ENCODE peak calls at places on chromosomes 7 and 10, in seven cellular contexts. N is osteoblast, V is Caco-2, Y is GM23248, M is K562, X is left ventricle myocardium inferior, C is thoracic aorta. U is an unnamed sample.
A peak's percentile ranks its signal among the peaks of the same experiment; 100 is the strongest.

GRCh38 chr7:42502022-42502421 is 265.0 kb upstream of the GLI3 start:
- DNase-seq in Y (peak; percentile 61), V (no peak), N (no peak), M (no peak), X (no peak), C (no peak), U (no peak)

GRCh38 chr10:126062132-126063032 is 166.0 kb downstream of the FANK1 start:
- DNase-seq in M (peak; percentile 9), N (peak; percentile 88), C (peak; percentile 89), Y (peak; percentile 99), X (peak; percentile 88), V (no peak), U (no peak)

GRCh38 chr10:112844681-112845080 is 105.4 kb upstream of the TCF7L2 start:
- DNase-seq in X (no peak), N (no peak), Y (no peak), V (no peak), C (no peak), M (no peak), U (no peak)

GRCh38 chr7:155543926-155544325 is 2.4 kb downstream of the CNPY1 start:
- DNase-seq in C (no peak), Y (no peak), M (no peak), X (no peak), V (no peak), N (peak; percentile 57), U (no peak)

GRCh38 chr7:10789170-10789569 is 184.5 kb upstream of the PHF14 start:
- DNase-seq in N (peak; percentile 21), M (no peak), Y (no peak), V (no peak), X (no peak), C (no peak), U (no peak)

GRCh38 chr10:104049497-104050250 is 36.0 kb downstream of the COL17A1 start:
- DNase-seq in N (peak; percentile 95), Y (peak; percentile 85), C (no peak), M (no peak), X (no peak), V (no peak), U (no peak)

GRCh38 chr7:18974803-18975202 is 142.6 kb downstream of the TWIST1 start:
- DNase-seq in V (no peak), C (no peak), X (no peak), Y (peak; percentile 73), N (peak; percentile 44), M (no peak), U (no peak)

GRCh38 chr7:155198206-155198892 is 99.3 kb upstream of the INSIG1 start:
- DNase-seq in X (no peak), Y (no peak), N (no peak), M (no peak), V (no peak), C (no peak), U (no peak)

GRCh38 chr7:157411580-157411979 is 74.8 kb downstream of the DNAJB6 start:
- DNase-seq in V (no peak), X (peak; percentile 9), Y (no peak), N (no peak), M (peak; percentile 82), C (no peak), U (peak; percentile 88)

GRCh38 chr10:93440591-93441012 is 41.5 kb downstream of the MYOF start:
- DNase-seq in V (peak; percentile 40), Y (peak; percentile 65), N (peak; percentile 22), M (no peak), C (no peak), X (no peak), U (no peak)

GRCh38 chr10:74825371-74826141 is 844 bp upstream of the KAT6B start:
- DNase-seq in X (peak; percentile 66), M (no peak), C (no peak), Y (peak; percentile 66), N (peak; percentile 85), V (peak; percentile 67), U (peak; percentile 86)

GRCh38 chr10:86312701-86313270 is 53.8 kb downstream of the GRID1 start:
- DNase-seq in M (no peak), Y (no peak), V (no peak), N (no peak), C (no peak), X (no peak), U (peak; percentile 75)

GRCh38 chr7:100951172-100951571 is 1.8 kb downstream of the MUC3A start:
- DNase-seq in C (no peak), N (peak; percentile 65), X (no peak), M (peak; percentile 65), Y (no peak), V (no peak), U (peak; percentile 92)

GRCh38 chr10:8174762-8175161 is 120.3 kb downstream of the GATA3 start:
- DNase-seq in C (no peak), X (no peak), V (peak; percentile 40), N (no peak), M (no peak), Y (no peak), U (peak; percentile 57)

GRCh38 chr10:36224431-36224985 is 582.4 kb upstream of the FZD8 start:
- DNase-seq in N (no peak), X (no peak), Y (peak; percentile 50), C (no peak), V (no peak), M (no peak), U (no peak)

GRCh38 chr10:31618541-31619291 is 299.7 kb downstream of the ZEB1 start:
- DNase-seq in Y (peak; percentile 89), N (peak; percentile 87), M (no peak), X (peak; percentile 68), V (no peak), C (no peak), U (peak; percentile 29)

GRCh38 chr7:151736403-151736909 is 140.5 kb downstream of the PRKAG2 start:
- DNase-seq in M (no peak), Y (peak; percentile 95), C (peak; percentile 28), V (peak; percentile 67), N (peak; percentile 99), X (peak; percentile 72), U (peak; percentile 83)

GRCh38 chr7:117666689-117667088 is 186.9 kb downstream of the CFTR start:
- DNase-seq in X (no peak), V (no peak), Y (no peak), N (no peak), M (no peak), C (no peak), U (no peak)

GRCh38 chr10:80523776-80524175 is 13.9 kb upstream of the SH2D4B start:
- DNase-seq in M (no peak), X (no peak), N (no peak), V (no peak), C (no peak), Y (no peak), U (no peak)

GRCh38 chr7:131581241-131582157 is 25.1 kb upstream of the PODXL start:
- DNase-seq in M (no peak), N (no peak), V (no peak), C (no peak), Y (peak; percentile 17), X (peak; percentile 89), U (peak; percentile 60)

GRCh38 chr7:36653671-36654355 is 70.5 kb downstream of the AOAH start:
- DNase-seq in N (no peak), V (no peak), Y (peak; percentile 44), C (no peak), M (no peak), X (no peak), U (no peak)

GRCh38 chr7:36651404-36651803 is 72.9 kb downstream of the AOAH start:
- DNase-seq in N (peak; percentile 50), M (no peak), X (no peak), Y (peak; percentile 80), V (no peak), C (no peak), U (no peak)

GRCh38 chr7:36650766-36651310 is 73.5 kb downstream of the AOAH start:
- DNase-seq in V (no peak), X (no peak), M (no peak), C (no peak), N (no peak), Y (peak; percentile 10), U (no peak)

GRCh38 chr7:36653011-36653670 is 71.2 kb downstream of the AOAH start:
- DNase-seq in V (no peak), Y (peak; percentile 55), M (no peak), X (no peak), C (no peak), N (no peak), U (no peak)

GRCh38 chr7:36652431-36652830 is 71.9 kb downstream of the AOAH start:
- DNase-seq in V (no peak), Y (peak; percentile 55), N (no peak), X (no peak), C (no peak), M (no peak), U (no peak)
- H3K27me3 ChIP-seq in V (no peaks in the 10 kb centered on the region), Y (peaks cover 3% of the 10 kb centered on the region), N (no peaks in the 10 kb centered on the region), X (no peaks in the 10 kb centered on the region), C (no peaks in the 10 kb centered on the region), M (peaks cover 22% of the 10 kb centered on the region), U (no peaks in the 10 kb centered on the region)

GRCh38 chr10:72364239-72364777 is 9.6 kb upstream of the DNAJB12 start:
- DNase-seq in M (peak; percentile 92), V (peak; percentile 92), N (peak; percentile 94), C (peak; percentile 83), Y (peak; percentile 96), X (peak; percentile 90), U (peak; percentile 82)
- H3K4me3 ChIP-seq in M (no peak overlapping the region), V (no peak overlapping the region), N (peak overlapping the region; percentile 57), C (peak overlapping the region; percentile 53), Y (peak overlapping the region; percentile 49), X (peak overlapping the region; percentile 48), U (no peak overlapping the region)

GRCh38 chr7:45098983-45099839 is 10.4 kb upstream of the NACAD start:
- DNase-seq in M (no peak), V (no peak), X (no peak), C (no peak), Y (no peak), N (peak; percentile 66), U (peak; percentile 60)
- H3K36me3 ChIP-seq in M (peaks cover 54% of the 10 kb centered on the region), V (peaks cover 13% of the 10 kb centered on the region), X (peaks cover 59% of the 10 kb centered on the region), C (peaks cover 47% of the 10 kb centered on the region), Y (peaks cover 13% of the 10 kb centered on the region), N (peaks cover 51% of the 10 kb centered on the region), U (peaks cover 43% of the 10 kb centered on the region)

GRCh38 chr10:78995977-78996355 is 72.8 kb upstream of the ZMIZ1 start:
- DNase-seq in M (no peak), V (no peak), X (no peak), N (peak; percentile 56), C (no peak), Y (no peak), U (no peak)

GRCh38 chr10:78996449-78997129 is 72.2 kb upstream of the ZMIZ1 start:
- DNase-seq in X (no peak), V (no peak), N (peak; percentile 70), Y (no peak), C (no peak), M (no peak), U (no peak)

GRCh38 chr10:78993523-78993922 is 75.2 kb upstream of the ZMIZ1 start:
- DNase-seq in Y (no peak), X (no peak), M (no peak), N (no peak), V (no peak), C (no peak), U (peak; percentile 63)

GRCh38 chr10:79001082-79001885 is 67.5 kb upstream of the ZMIZ1 start:
- DNase-seq in Y (peak; percentile 51), V (no peak), M (no peak), C (no peak), X (no peak), N (peak; percentile 93), U (no peak)

GRCh38 chr10:78997635-78998618 is 70.8 kb upstream of the ZMIZ1 start:
- DNase-seq in X (no peak), V (peak; percentile 24), Y (no peak), M (no peak), C (no peak), N (peak; percentile 61), U (no peak)
- H3K27me3 ChIP-seq in X (no peaks in the 10 kb centered on the region), V (no peaks in the 10 kb centered on the region), Y (no peaks in the 10 kb centered on the region), M (peaks cover 38% of the 10 kb centered on the region), C (no peaks in the 10 kb centered on the region), N (peaks cover 3% of the 10 kb centered on the region), U (no peaks in the 10 kb centered on the region)

U was measured in H7.